ENCODE peak calls at places on chromosomes 13 and 19, in six cellular contexts. One of them, this sample, is unnamed.

GRCh38 chr19:32988724-32989123 is 16.7 kb downstream of the FAAP24 start:
- DNase-seq in DMS 273 treated with DMSO at 0.1 percent for 48 hours: no peak
- DNase-seq in T-cell: no peak
- DNase-seq in heart left ventricle: no peak
- DNase-seq in stimulated activated CD4-positive, alpha-beta T cell treated with anti-CD3 and anti-CD28 coated beads, TNF-alpha, amount 100 ng/mL, for 4 hours: no peak
- DNase-seq in pulmonary artery endothelial cell: no peak
- DNase-seq in this sample: no peak

GRCh38 chr13:109691689-109692088 is 94.7 kb downstream of the IRS2 start:
- DNase-seq in pulmonary artery endothelial cell: no peak
- DNase-seq in DMS 273 treated with DMSO at 0.1 percent for 48 hours: no peak
- DNase-seq in stimulated activated CD4-positive, alpha-beta T cell treated with anti-CD3 and anti-CD28 coated beads, TNF-alpha, amount 100 ng/mL, for 4 hours: no peak
- DNase-seq in heart left ventricle: no peak
- DNase-seq in T-cell: no peak
- DNase-seq in this sample: no peak

GRCh38 chr19:6062274-6062673 is 48.0 kb downstream of the RFX2 start:
- DNase-seq in pulmonary artery endothelial cell: peak; percentile 99
- DNase-seq in stimulated activated CD4-positive, alpha-beta T cell treated with anti-CD3 and anti-CD28 coated beads, TNF-alpha, amount 100 ng/mL, for 4 hours: no peak
- DNase-seq in heart left ventricle: no peak
- DNase-seq in T-cell: peak; percentile 10
- DNase-seq in DMS 273 treated with DMSO at 0.1 percent for 48 hours: no peak
- DNase-seq in this sample: no peak

GRCh38 chr13:32988588-32989256 is 27.5 kb upstream of the KL start:
- DNase-seq in pulmonary artery endothelial cell: no peak
- DNase-seq in heart left ventricle: no peak
- DNase-seq in stimulated activated CD4-positive, alpha-beta T cell treated with anti-CD3 and anti-CD28 coated beads, TNF-alpha, amount 100 ng/mL, for 4 hours: no peak
- DNase-seq in T-cell: no peak
- DNase-seq in DMS 273 treated with DMSO at 0.1 percent for 48 hours: no peak
- DNase-seq in this sample: no peak

GRCh38 chr13:98664047-98664446 is 87.1 kb upstream of the STK24 start:
- DNase-seq in stimulated activated CD4-positive, alpha-beta T cell treated with anti-CD3 and anti-CD28 coated beads, TNF-alpha, amount 100 ng/mL, for 4 hours: peak; percentile 24
- DNase-seq in DMS 273 treated with DMSO at 0.1 percent for 48 hours: no peak
- DNase-seq in heart left ventricle: no peak
- DNase-seq in T-cell: no peak
- DNase-seq in pulmonary artery endothelial cell: no peak
- DNase-seq in this sample: no peak

GRCh38 chr19:42313840-42314755 is 989 bp downstream of the TMEM145 start:
- DNase-seq in DMS 273 treated with DMSO at 0.1 percent for 48 hours: no peak
- DNase-seq in pulmonary artery endothelial cell: no peak
- DNase-seq in T-cell: no peak
- DNase-seq in stimulated activated CD4-positive, alpha-beta T cell treated with anti-CD3 and anti-CD28 coated beads, TNF-alpha, amount 100 ng/mL, for 4 hours: no peak
- DNase-seq in heart left ventricle: no peak
- DNase-seq in this sample: no peak

GRCh38 chr19:10805758-10806247 is 30.2 kb downstream of the TMED1 start:
- DNase-seq in stimulated activated CD4-positive, alpha-beta T cell treated with anti-CD3 and anti-CD28 coated beads, TNF-alpha, amount 100 ng/mL, for 4 hours: no peak
- DNase-seq in heart left ventricle: no peak
- DNase-seq in DMS 273 treated with DMSO at 0.1 percent for 48 hours: no peak
- DNase-seq in pulmonary artery endothelial cell: no peak
- DNase-seq in T-cell: no peak
- DNase-seq in this sample: peak; percentile 88

GRCh38 chr13:80755925-80756324 is 415.0 kb upstream of the SPRY2 start:
- DNase-seq in DMS 273 treated with DMSO at 0.1 percent for 48 hours: peak; percentile 76
- DNase-seq in pulmonary artery endothelial cell: no peak
- DNase-seq in stimulated activated CD4-positive, alpha-beta T cell treated with anti-CD3 and anti-CD28 coated beads, TNF-alpha, amount 100 ng/mL, for 4 hours: no peak
- DNase-seq in T-cell: no peak
- DNase-seq in heart left ventricle: no peak
- DNase-seq in this sample: peak; percentile 93

GRCh38 chr13:28468520-28468915 is 26.4 kb downstream of the FLT1 start:
- DNase-seq in DMS 273 treated with DMSO at 0.1 percent for 48 hours: no peak
- DNase-seq in T-cell: no peak
- DNase-seq in heart left ventricle: no peak
- DNase-seq in stimulated activated CD4-positive, alpha-beta T cell treated with anti-CD3 and anti-CD28 coated beads, TNF-alpha, amount 100 ng/mL, for 4 hours: no peak
- DNase-seq in pulmonary artery endothelial cell: no peak
- DNase-seq in this sample: no peak